ENCODE peak calls at places on chromosomes 7 and 10, in ten cellular contexts. One of them, this sample, is unnamed.
A peak's percentile ranks its signal among the peaks of the same experiment; 100 is the strongest.

GRCh38 chr7:47991741-47992311 is 12.4 kb upstream of the HUS1 start:
- DNase-seq in CD8-positive, alpha-beta memory T cell: peak; percentile 75
- DNase-seq in AG04450: no peak
- DNase-seq in OCI-LY7: peak; percentile 90
- DNase-seq in psoas muscle: peak; percentile 85
- DNase-seq in GM23338: peak; percentile 91
- DNase-seq in neuronal stem cell: peak; percentile 70
- DNase-seq in stomach: peak; percentile 77
- DNase-seq in aorta: peak; percentile 94
- DNase-seq in H1: peak; percentile 87
- DNase-seq in this sample: peak; percentile 96

GRCh38 chr7:114084381-114085312 is 165.8 kb upstream of the PPP1R3A start:
- DNase-seq in GM23338: peak; percentile 58
- DNase-seq in psoas muscle: peak; percentile 39
- DNase-seq in aorta: peak; percentile 69
- DNase-seq in neuronal stem cell: peak; percentile 49
- DNase-seq in CD8-positive, alpha-beta memory T cell: no peak
- DNase-seq in stomach: peak; percentile 50
- DNase-seq in OCI-LY7: no peak
- DNase-seq in H1: peak; percentile 80
- DNase-seq in AG04450: no peak
- DNase-seq in this sample: peak; percentile 82

GRCh38 chr10:77500754-77501151 is 136.9 kb downstream of the KCNMA1 start:
- DNase-seq in GM23338: no peak
- DNase-seq in psoas muscle: no peak
- DNase-seq in OCI-LY7: no peak
- DNase-seq in H1: no peak
- DNase-seq in stomach: no peak
- DNase-seq in aorta: no peak
- DNase-seq in neuronal stem cell: no peak
- DNase-seq in AG04450: no peak
- DNase-seq in CD8-positive, alpha-beta memory T cell: no peak
- DNase-seq in this sample: no peak

GRCh38 chr10:104330168-104331117 is 7.8 kb downstream of the ITPRIP start:
- DNase-seq in psoas muscle: peak; percentile 71
- DNase-seq in AG04450: no peak
- DNase-seq in OCI-LY7: no peak
- DNase-seq in aorta: peak; percentile 79
- DNase-seq in stomach: no peak
- DNase-seq in GM23338: no peak
- DNase-seq in neuronal stem cell: no peak
- DNase-seq in H1: no peak
- DNase-seq in CD8-positive, alpha-beta memory T cell: no peak
- DNase-seq in this sample: peak; percentile 53

GRCh38 chr7:132943645-132944044 is 138.2 kb downstream of the CHCHD3 start:
- DNase-seq in OCI-LY7: no peak
- DNase-seq in H1: no peak
- DNase-seq in GM23338: no peak
- DNase-seq in stomach: no peak
- DNase-seq in aorta: no peak
- DNase-seq in CD8-positive, alpha-beta memory T cell: no peak
- DNase-seq in neuronal stem cell: no peak
- DNase-seq in psoas muscle: no peak
- DNase-seq in AG04450: no peak
- DNase-seq in this sample: no peak

GRCh38 chr7:66315192-66315591 is 110.1 kb downstream of the TPST1 start:
- DNase-seq in aorta: no peak
- DNase-seq in neuronal stem cell: no peak
- DNase-seq in H1: no peak
- DNase-seq in CD8-positive, alpha-beta memory T cell: no peak
- DNase-seq in stomach: no peak
- DNase-seq in AG04450: no peak
- DNase-seq in psoas muscle: no peak
- DNase-seq in OCI-LY7: no peak
- DNase-seq in GM23338: peak; percentile 39
- DNase-seq in this sample: peak; percentile 64

GRCh38 chr10:80284522-80284921 is 4.9 kb downstream of the MAT1A start:
- DNase-seq in OCI-LY7: no peak
- DNase-seq in psoas muscle: no peak
- DNase-seq in AG04450: no peak
- DNase-seq in stomach: no peak
- DNase-seq in CD8-positive, alpha-beta memory T cell: no peak
- DNase-seq in neuronal stem cell: no peak
- DNase-seq in GM23338: no peak
- DNase-seq in aorta: no peak
- DNase-seq in H1: no peak
- DNase-seq in this sample: no peak

GRCh38 chr10:35340975-35341374 is 4.7 kb downstream of the CCNY start:
- DNase-seq in GM23338: no peak
- DNase-seq in OCI-LY7: no peak
- DNase-seq in AG04450: no peak
- DNase-seq in aorta: no peak
- DNase-seq in neuronal stem cell: no peak
- DNase-seq in stomach: no peak
- DNase-seq in H1: no peak
- DNase-seq in CD8-positive, alpha-beta memory T cell: no peak
- DNase-seq in psoas muscle: peak; percentile 51
- DNase-seq in this sample: no peak

GRCh38 chr10:132712291-132712690 is 73.7 kb downstream of the NKX6-2 start:
- DNase-seq in neuronal stem cell: no peak
- DNase-seq in CD8-positive, alpha-beta memory T cell: no peak
- DNase-seq in aorta: peak; percentile 13
- DNase-seq in stomach: no peak
- DNase-seq in H1: no peak
- DNase-seq in AG04450: no peak
- DNase-seq in GM23338: no peak
- DNase-seq in OCI-LY7: no peak
- DNase-seq in psoas muscle: no peak
- DNase-seq in this sample: peak; percentile 15

GRCh38 chr10:14386202-14386593 is 55.5 kb upstream of the FRMD4A start:
- DNase-seq in aorta: peak; percentile 62
- DNase-seq in OCI-LY7: no peak
- DNase-seq in CD8-positive, alpha-beta memory T cell: no peak
- DNase-seq in H1: no peak
- DNase-seq in AG04450: peak; percentile 64
- DNase-seq in stomach: no peak
- DNase-seq in psoas muscle: no peak
- DNase-seq in GM23338: no peak
- DNase-seq in neuronal stem cell: no peak
- DNase-seq in this sample: no peak
- H3K27ac ChIP-seq in aorta: no peak overlapping the region
- H3K27ac ChIP-seq in OCI-LY7: no peak overlapping the region
- H3K27ac ChIP-seq in CD8-positive, alpha-beta memory T cell: no peak overlapping the region
- H3K27ac ChIP-seq in H1: no peak overlapping the region
- H3K27ac ChIP-seq in AG04450: no peak overlapping the region
- H3K27ac ChIP-seq in stomach: no peak overlapping the region
- H3K27ac ChIP-seq in psoas muscle: no peak overlapping the region
- H3K27ac ChIP-seq in GM23338: no peak overlapping the region
- H3K27ac ChIP-seq in neuronal stem cell: no peak overlapping the region
- H3K27ac ChIP-seq in this sample: no peak overlapping the region

GRCh38 chr7:128778946-128779345 is 3.4 kb upstream of the OPN1SW start:
- DNase-seq in CD8-positive, alpha-beta memory T cell: no peak
- DNase-seq in OCI-LY7: no peak
- DNase-seq in AG04450: no peak
- DNase-seq in aorta: no peak
- DNase-seq in H1: no peak
- DNase-seq in stomach: no peak
- DNase-seq in neuronal stem cell: no peak
- DNase-seq in psoas muscle: no peak
- DNase-seq in GM23338: no peak
- DNase-seq in this sample: no peak

GRCh38 chr7:128781851-128782250 is 6.3 kb upstream of the OPN1SW start:
- DNase-seq in H1: no peak
- DNase-seq in AG04450: no peak
- DNase-seq in CD8-positive, alpha-beta memory T cell: no peak
- DNase-seq in aorta: no peak
- DNase-seq in stomach: no peak
- DNase-seq in psoas muscle: no peak
- DNase-seq in neuronal stem cell: no peak
- DNase-seq in GM23338: no peak
- DNase-seq in OCI-LY7: no peak
- DNase-seq in this sample: no peak

GRCh38 chr7:128785738-128786137 is 6.0 kb upstream of the CCDC136 start:
- DNase-seq in GM23338: no peak
- DNase-seq in psoas muscle: no peak
- DNase-seq in CD8-positive, alpha-beta memory T cell: no peak
- DNase-seq in aorta: no peak
- DNase-seq in OCI-LY7: no peak
- DNase-seq in neuronal stem cell: no peak
- DNase-seq in stomach: no peak
- DNase-seq in H1: no peak
- DNase-seq in AG04450: no peak
- DNase-seq in this sample: no peak

GRCh38 chr7:128781126-128781525 is 5.5 kb upstream of the OPN1SW start:
- DNase-seq in H1: no peak
- DNase-seq in psoas muscle: peak; percentile 64
- DNase-seq in stomach: no peak
- DNase-seq in GM23338: no peak
- DNase-seq in OCI-LY7: no peak
- DNase-seq in neuronal stem cell: no peak
- DNase-seq in AG04450: peak; percentile 38
- DNase-seq in aorta: peak; percentile 62
- DNase-seq in CD8-positive, alpha-beta memory T cell: no peak
- DNase-seq in this sample: no peak

GRCh38 chr7:128783143-128783799 is 7.7 kb upstream of the OPN1SW start:
- DNase-seq in H1: peak; percentile 99
- DNase-seq in OCI-LY7: no peak
- DNase-seq in psoas muscle: peak; percentile 77
- DNase-seq in aorta: peak; percentile 87
- DNase-seq in GM23338: peak; percentile 91
- DNase-seq in AG04450: peak; percentile 66
- DNase-seq in neuronal stem cell: no peak
- DNase-seq in stomach: peak; percentile 56
- DNase-seq in CD8-positive, alpha-beta memory T cell: no peak
- DNase-seq in this sample: peak; percentile 98
- H3K27ac ChIP-seq in H1: no peak overlapping the region
- H3K27ac ChIP-seq in OCI-LY7: no peak overlapping the region
- H3K27ac ChIP-seq in psoas muscle: no peak overlapping the region
- H3K27ac ChIP-seq in aorta: no peak overlapping the region
- H3K27ac ChIP-seq in GM23338: no peak overlapping the region
- H3K27ac ChIP-seq in AG04450: peak overlapping the region; percentile 52
- H3K27ac ChIP-seq in neuronal stem cell: no peak overlapping the region
- H3K27ac ChIP-seq in stomach: peak overlapping the region; percentile 83
- H3K27ac ChIP-seq in CD8-positive, alpha-beta memory T cell: peak overlapping the region; percentile 16
- H3K27ac ChIP-seq in this sample: no peak overlapping the region

DNA sequence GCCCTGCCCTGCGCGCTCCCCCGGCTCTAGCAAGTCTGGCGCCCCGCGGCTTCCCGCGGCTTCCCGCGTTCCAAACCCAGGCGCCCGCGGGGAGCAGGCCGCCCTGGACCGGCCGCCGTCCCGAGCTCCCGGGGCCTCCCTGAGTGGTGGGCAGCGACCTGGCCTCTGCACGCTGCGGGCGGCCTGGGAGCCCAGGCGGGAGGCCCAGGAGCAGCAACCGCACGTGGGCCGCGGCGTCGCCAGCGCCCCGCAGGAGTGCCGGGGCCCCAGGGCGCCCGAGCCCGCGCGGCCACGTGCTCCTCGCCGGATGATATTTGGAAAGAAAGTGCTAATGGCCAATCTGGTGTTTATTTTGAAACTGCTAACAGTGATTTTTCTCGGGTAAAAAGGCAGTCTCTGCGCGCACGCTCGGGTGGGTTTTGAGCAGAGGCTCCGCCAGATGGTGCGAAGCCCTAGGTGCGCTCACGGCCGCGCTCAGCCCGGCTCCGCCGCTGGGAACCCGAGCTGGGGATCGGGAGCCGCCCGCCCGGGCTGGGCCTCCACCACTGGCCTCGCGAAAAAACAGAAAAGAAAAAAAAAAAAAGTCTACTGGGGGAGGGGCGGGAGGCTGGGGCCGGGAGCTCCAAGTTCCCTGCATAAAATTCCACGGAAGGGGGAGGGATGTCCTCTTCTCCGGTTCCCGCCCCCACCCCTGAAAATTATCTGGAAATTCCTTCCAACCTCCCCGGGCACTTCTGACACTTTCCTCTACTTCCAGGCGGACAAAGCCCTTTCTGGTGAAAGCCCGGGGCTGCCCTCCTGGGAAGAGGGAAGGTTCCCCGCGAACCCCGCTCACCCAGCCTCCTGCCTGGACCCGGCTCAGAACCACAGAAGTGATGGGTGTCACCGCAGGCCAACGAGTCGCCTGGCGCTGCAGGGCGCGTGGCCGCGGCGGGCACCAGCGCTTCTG is 4.3 kb downstream of the EBF3 start:
- DNase-seq in CD8-positive, alpha-beta memory T cell: no peak
- DNase-seq in GM23338: no peak
- DNase-seq in stomach: peak; percentile 15
- DNase-seq in H1: no peak
- DNase-seq in AG04450: no peak
- DNase-seq in psoas muscle: no peak
- DNase-seq in OCI-LY7: no peak
- DNase-seq in neuronal stem cell: peak; percentile 48
- DNase-seq in aorta: no peak
- DNase-seq in this sample: peak; percentile 72
- H3K27ac ChIP-seq in CD8-positive, alpha-beta memory T cell: no peak overlapping the region
- H3K27ac ChIP-seq in GM23338: no peak overlapping the region
- H3K27ac ChIP-seq in stomach: peak overlapping the region; percentile 16
- H3K27ac ChIP-seq in H1: no peak overlapping the region
- H3K27ac ChIP-seq in AG04450: no peak overlapping the region
- H3K27ac ChIP-seq in psoas muscle: peak overlapping the region; percentile 94
- H3K27ac ChIP-seq in OCI-LY7: no peak overlapping the region
- H3K27ac ChIP-seq in neuronal stem cell: no peak overlapping the region
- H3K27ac ChIP-seq in aorta: no peak overlapping the region
- H3K27ac ChIP-seq in this sample: no peak overlapping the region

DNA sequence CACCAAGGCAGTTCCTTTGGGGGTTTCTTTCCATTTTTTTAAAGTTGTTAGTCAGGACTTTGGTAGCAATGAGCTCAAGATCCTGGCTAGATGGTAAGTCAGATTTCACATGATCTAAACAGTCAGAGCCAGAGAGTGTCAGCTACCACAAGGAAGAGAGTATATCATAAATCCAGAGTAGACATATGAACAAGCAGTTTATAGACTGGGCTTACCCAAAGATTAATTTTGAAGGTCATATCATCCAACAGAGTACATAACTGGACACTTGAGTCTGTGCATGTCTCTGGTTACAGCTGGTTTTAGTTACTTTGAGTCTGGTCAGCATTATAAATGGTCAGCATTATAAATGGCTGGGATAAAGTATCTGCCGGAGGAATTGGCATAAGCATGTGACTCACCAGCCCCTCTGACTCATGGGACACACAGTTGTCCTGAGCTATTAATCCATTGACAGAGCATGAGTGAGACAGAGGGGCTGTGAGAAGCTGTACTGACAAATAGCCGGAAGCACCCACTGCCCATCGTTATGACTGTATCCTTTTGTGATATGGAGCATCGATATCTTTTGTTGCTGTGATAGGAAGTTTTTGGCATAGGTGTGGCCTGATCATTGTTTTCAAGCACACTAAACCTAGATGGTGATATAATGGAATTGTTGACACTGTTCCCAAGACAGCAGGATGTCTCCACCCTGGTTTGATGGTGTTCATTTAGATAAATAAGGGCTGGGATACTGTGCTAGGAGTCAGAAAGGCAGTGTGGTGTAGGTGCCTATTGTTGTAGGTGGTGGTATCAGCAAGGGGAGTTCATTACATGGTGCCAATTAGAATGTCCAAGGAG is 19.2 kb downstream of the PPP1R3C start:
- DNase-seq in AG04450: peak; percentile 89
- DNase-seq in psoas muscle: peak; percentile 55
- DNase-seq in stomach: no peak
- DNase-seq in neuronal stem cell: no peak
- DNase-seq in GM23338: no peak
- DNase-seq in OCI-LY7: no peak
- DNase-seq in CD8-positive, alpha-beta memory T cell: no peak
- DNase-seq in H1: no peak
- DNase-seq in aorta: no peak
- DNase-seq in this sample: no peak
- H3K27ac ChIP-seq in AG04450: peak overlapping the region; percentile 96
- H3K27ac ChIP-seq in psoas muscle: peak overlapping the region; percentile 94
- H3K27ac ChIP-seq in stomach: peak overlapping the region; percentile 67
- H3K27ac ChIP-seq in neuronal stem cell: no peak overlapping the region
- H3K27ac ChIP-seq in GM23338: no peak overlapping the region
- H3K27ac ChIP-seq in OCI-LY7: no peak overlapping the region
- H3K27ac ChIP-seq in CD8-positive, alpha-beta memory T cell: no peak overlapping the region
- H3K27ac ChIP-seq in H1: no peak overlapping the region
- H3K27ac ChIP-seq in aorta: peak overlapping the region; percentile 57
- H3K27ac ChIP-seq in this sample: no peak overlapping the region